ENCODE peak calls at places on chromosomes 16 and 17, in ten cellular contexts. C is CD8-positive, alpha-beta T cell; J is astrocyte; G is NB4; H is AG10803; Q is IMR-90; Y is fibroblast of villous mesenchyme; O is kidney epithelial cell; N is AG04450; B is A549. I is an unnamed sample.

GRCh38 chr17:50027639-50028206 is 28.2 kb upstream of the ITGA3 start:
- DNase-seq in B (peak), G (peak), Y (peak), J (peak), N (peak), C (no peak), H (peak), O (peak), Q (peak), I (no peak)

GRCh38 chr16:79158337-79158736 is 442.2 kb downstream of the MAF start:
- DNase-seq in Q (no peak), G (no peak), B (no peak), C (no peak), N (no peak), J (no peak), Y (no peak), H (no peak), O (no peak), I (no peak)

GRCh38 chr17:46812624-46813318 is 5.7 kb downstream of the WNT3 start:
- DNase-seq in Y (no peak), H (no peak), G (no peak), Q (no peak), B (no peak), J (no peak), N (no peak), C (no peak), O (no peak), I (no peak)

GRCh38 chr17:927611-928461 is 51.7 kb downstream of the NXN start:
- DNase-seq in G (peak), B (peak), Y (peak), C (no peak), J (peak), H (peak), O (peak), N (peak), Q (peak), I (no peak)

GRCh38 chr17:67558740-67559380 is 158.9 kb upstream of the NOL11 start:
- DNase-seq in J (no peak), G (no peak), O (no peak), C (no peak), B (no peak), N (no peak), H (peak), Y (no peak), Q (peak), I (no peak)

GRCh38 chr17:17497845-17498520 is 1.8 kb upstream of the RASD1 start:
- DNase-seq in N (no peak), Y (no peak), G (no peak), O (no peak), C (no peak), J (no peak), H (no peak), B (no peak), Q (no peak), I (no peak)

GRCh38 chr16:11800385-11800718 is 3.3 kb upstream of the ZC3H7A start:
- DNase-seq in J (no peak), O (no peak), Q (no peak), G (peak), N (no peak), C (no peak), B (no peak), Y (peak), H (no peak), I (no peak)

GRCh38 chr17:7486181-7486580 is 2.0 kb downstream of the POLR2A start:
- DNase-seq in H (peak), G (no peak), Q (peak), O (no peak), B (no peak), J (peak), C (no peak), N (no peak), Y (peak), I (peak)

GRCh38 chr16:17211797-17212196 is 259.0 kb downstream of the XYLT1 start:
- DNase-seq in H (no peak), Y (no peak), O (no peak), G (peak), Q (no peak), C (peak), B (peak), N (no peak), J (no peak), I (peak)

GRCh38 chr16:79980650-79981521 is 380.3 kb upstream of the MAF start:
- DNase-seq in B (no peak), Q (no peak), C (no peak), J (peak), O (no peak), G (no peak), Y (no peak), H (no peak), N (no peak), I (no peak)

GRCh38 chr16:30724641-30725464 is 23.4 kb upstream of the PHKG2 start:
- DNase-seq in J (no peak), G (peak), Y (no peak), C (no peak), H (peak), N (no peak), Q (no peak), B (no peak), O (no peak), I (no peak)

DNA sequence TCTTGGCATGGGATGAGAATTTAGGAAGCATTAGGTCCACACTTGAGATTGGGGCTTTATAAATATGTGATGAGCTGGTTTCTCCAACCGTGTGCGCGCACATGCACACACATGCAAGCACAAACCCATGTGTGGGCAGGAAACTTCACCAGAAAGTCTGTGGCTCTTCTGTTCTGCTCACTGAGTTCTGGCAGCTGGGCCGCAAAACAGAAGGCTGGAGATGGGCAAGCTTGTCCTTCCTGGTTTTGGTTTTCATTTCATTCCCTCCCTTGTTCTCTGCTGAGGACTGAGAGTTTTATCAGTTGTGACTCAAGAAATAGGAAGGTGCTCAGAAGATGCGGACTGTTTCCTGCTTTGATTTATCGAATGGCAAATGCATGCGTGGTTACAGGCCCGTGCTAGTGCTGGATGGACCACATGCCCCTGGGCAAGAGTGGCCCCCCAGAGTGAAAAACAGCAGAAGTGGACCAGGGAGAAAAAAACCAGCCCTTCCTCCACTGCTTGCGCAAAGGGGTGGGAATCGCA is 14.1 kb downstream of the MAP3K14 start:
- DNase-seq in O (no peak), Y (peak), J (peak), G (no peak), B (no peak), N (no peak), H (peak), Q (peak), C (peak), I (peak)
- H3K4me3 ChIP-seq in O (no peak), Y (peak), J (no peak), G (no peak), B (no peak), N (no peak), H (peak), Q (no peak), C (no peak), I (peak)

GRCh38 chr16:46648656-46649055 is 27.5 kb upstream of the SHCBP1 start:
- DNase-seq in J (no peak), O (no peak), H (no peak), Q (no peak), Y (no peak), C (no peak), B (peak), N (no peak), G (no peak), I (no peak)
- TF ChIP-seq CTCF in J (no peak), O (no peak), H (no peak), Q (no peak), Y (peak), C (no peak), B (no peak), N (peak), G (no peak), I (no peak)

DNA sequence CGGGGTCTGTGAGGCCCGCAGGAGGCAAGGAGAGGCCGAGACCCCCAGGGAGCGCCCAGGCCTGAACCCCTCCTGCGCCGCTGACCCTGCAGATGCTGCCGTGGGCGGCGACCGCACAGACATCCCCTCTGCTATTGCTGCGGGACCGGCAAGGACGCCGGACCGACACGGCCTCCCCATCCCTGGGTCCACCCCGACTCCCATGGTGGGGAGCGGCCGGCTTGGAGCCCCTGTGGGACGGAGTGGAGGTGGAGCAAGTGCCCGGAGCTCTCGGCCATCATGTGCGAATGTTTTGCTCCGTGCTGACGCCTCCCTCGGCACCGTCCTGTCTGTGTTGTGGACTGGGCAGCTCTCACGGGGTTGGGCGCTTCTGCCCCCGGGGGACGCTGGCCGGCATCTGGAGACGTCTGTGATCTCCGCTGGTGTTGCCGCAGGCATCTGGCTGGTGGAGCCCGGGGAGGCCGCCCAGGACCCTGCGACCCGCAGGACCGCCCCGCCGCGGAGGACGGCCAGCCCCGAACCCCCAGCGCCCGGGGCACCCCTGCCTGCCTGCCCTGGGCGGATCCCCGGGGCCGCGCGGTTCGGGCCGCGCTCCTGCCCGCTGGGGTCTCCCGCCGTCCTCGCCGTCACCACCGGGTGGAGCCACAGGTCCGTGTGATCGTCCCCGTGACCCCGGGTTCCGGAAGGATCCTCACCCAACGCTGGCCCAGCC is 12.8 kb upstream of the GNG13 start:
- DNase-seq in B (no peak), Q (peak), O (no peak), N (no peak), H (peak), C (no peak), J (no peak), G (no peak), Y (peak), I (peak)
- H3K4me3 ChIP-seq in B (peak), Q (no peak), O (no peak), N (peak), H (peak), C (no peak), J (no peak), G (no peak), Y (peak), I (no peak)

GRCh38 chr16:4538386-4539235 is at the start of gene CDIP1:
- DNase-seq in N (peak), Q (peak), G (peak), Y (peak), C (peak), H (peak), J (peak), B (peak), O (peak), I (peak)
- TF ChIP-seq CTCF in N (no peak), Q (no peak), G (no peak), Y (no peak), C (no peak), H (no peak), J (no peak), B (no peak), O (no peak), I (no peak)

GRCh38 chr17:72034000-72034399 is 86.8 kb upstream of the SOX9 start:
- DNase-seq in O (no peak), C (no peak), B (no peak), J (no peak), Y (no peak), N (no peak), Q (no peak), H (no peak), G (no peak), I (peak)

GRCh38 chr17:72033311-72033710 is 87.5 kb upstream of the SOX9 start:
- DNase-seq in Y (no peak), G (no peak), B (no peak), O (no peak), H (no peak), N (no peak), C (no peak), J (no peak), Q (no peak), I (no peak)

GRCh38 chr17:72031219-72031906 is 89.5 kb upstream of the SOX9 start:
- DNase-seq in H (no peak), J (no peak), G (no peak), Q (no peak), O (no peak), C (no peak), N (no peak), Y (no peak), B (no peak), I (no peak)

GRCh38 chr17:72025113-72025512 is 95.7 kb upstream of the SOX9 start:
- DNase-seq in G (no peak), C (no peak), Y (no peak), H (no peak), J (no peak), N (no peak), B (no peak), O (no peak), Q (no peak), I (no peak)

DNA sequence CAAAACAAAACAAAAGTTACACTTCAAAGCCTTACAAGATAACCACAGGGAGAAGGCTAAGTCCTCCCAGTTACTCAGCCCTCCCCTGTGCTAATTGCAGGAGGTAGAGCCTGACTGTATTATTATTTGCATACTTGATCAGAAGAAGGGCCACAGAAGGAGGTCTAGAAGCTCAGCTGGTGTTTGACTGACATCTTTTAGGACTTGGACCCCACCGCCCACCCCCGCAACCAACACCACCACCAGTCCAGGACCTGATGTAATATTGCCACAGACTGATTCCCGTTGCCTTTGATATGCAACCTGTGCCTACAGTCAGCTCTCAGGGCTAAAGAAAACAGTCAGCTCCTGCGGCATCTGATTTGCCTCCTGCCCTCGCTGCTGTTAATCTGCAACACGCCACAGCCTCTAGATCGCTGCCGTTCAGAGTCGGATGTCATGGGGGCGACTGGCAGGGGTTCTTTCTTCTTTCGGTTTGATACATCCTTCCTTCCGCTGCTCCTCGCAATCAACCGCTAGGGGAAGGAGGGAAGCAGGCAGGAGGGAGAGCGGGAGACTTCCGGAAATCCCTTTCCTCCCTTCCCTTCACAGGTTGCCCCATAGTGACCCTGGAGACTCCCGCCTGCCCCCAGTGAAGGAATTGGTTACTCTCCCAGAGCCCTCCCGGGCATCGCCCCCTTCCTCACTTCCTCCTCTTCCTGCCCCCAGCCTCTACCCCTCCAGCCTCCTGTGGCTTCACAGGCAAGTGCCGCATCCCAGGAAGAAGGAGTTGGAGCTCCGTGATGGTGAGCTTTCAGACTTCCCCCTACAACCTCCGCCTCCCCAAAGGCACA is 90.5 kb upstream of the SOX9 start:
- DNase-seq in Y (peak), G (peak), N (peak), J (peak), C (peak), B (peak), O (peak), Q (peak), H (peak), I (peak)
- H3K4me3 ChIP-seq in Y (peak), G (peak), N (peak), J (peak), C (peak), B (peak), O (peak), Q (peak), H (peak), I (peak)

I was measured in GM12865.